ENCODE peak calls at places on chromosomes 2 and 18, in four cellular contexts. Y is DND-41, L is astrocyte, R is tibial artery. D is an unnamed sample.

GRCh38 chr2:217307023-217307422 is 447.2 kb upstream of the TNP1 start:
- DNase-seq in Y (peak), L (no peak), R (no peak), D (no peak)

GRCh38 chr2:191176801-191177438 is 26.1 kb upstream of the STAT4 start:
- DNase-seq in Y (no peak), L (no peak), R (no peak), D (no peak)

GRCh38 chr2:132652501-132652900 is 17.5 kb downstream of the LYPD1 start:
- DNase-seq in Y (no peak), L (no peak), R (no peak), D (no peak)

GRCh38 chr2:218659988-218660358 is 490 bp downstream of the BCS1L start:
- DNase-seq in Y (no peak), L (no peak), R (no peak), D (no peak)

GRCh38 chr18:5421981-5422380 is 121.8 kb downstream of the EPB41L3 start:
- DNase-seq in Y (no peak), L (no peak), R (no peak), D (no peak)

GRCh38 chr2:126115975-126116374 is 540.0 kb upstream of the GYPC start:
- DNase-seq in Y (no peak), L (no peak), R (no peak), D (no peak)

GRCh38 chr18:32805354-32805753 is 32.5 kb upstream of the KLHL14 start:
- DNase-seq in Y (no peak), L (no peak), R (no peak), D (no peak)

GRCh38 chr2:26910176-26910575 is 60.3 kb upstream of the MAPRE3 start:
- DNase-seq in Y (no peak), L (no peak), R (no peak), D (no peak)

GRCh38 chr18:29873211-29873610 is 1169.3 kb downstream of the DSC3 start:
- DNase-seq in Y (no peak), L (no peak), R (no peak), D (no peak)

GRCh38 chr2:126482582-126483464 is 173.1 kb upstream of the GYPC start:
- DNase-seq in Y (no peak), L (no peak), R (no peak), D (peak)

GRCh38 chr2:64402876-64403275 is 51.1 kb upstream of the LGALSL start:
- DNase-seq in Y (no peak), L (no peak), R (no peak), D (no peak)

GRCh38 chr2:97871096-97871780 is 124.5 kb downstream of the TMEM131 start:
- DNase-seq in Y (no peak), L (peak), R (no peak), D (no peak)

GRCh38 chr2:217103752-217104540 is 244.1 kb upstream of the TNP1 start:
- DNase-seq in Y (no peak), L (peak), R (no peak), D (no peak)

GRCh38 chr2:225999692-226000091 is 600.2 kb downstream of the NYAP2 start:
- DNase-seq in Y (no peak), L (peak), R (no peak), D (no peak)

GRCh38 chr2:134917958-134918517 is 584 bp upstream of the CCNT2 start:
- DNase-seq in Y (no peak), L (no peak), R (no peak), D (peak)

GRCh38 chr18:63422862-63423304 is 607 bp upstream of the VPS4B start:
- DNase-seq in Y (no peak), L (no peak), R (no peak), D (no peak)

GRCh38 chr2:45497355-45497754 is 113.7 kb downstream of the SRBD1 start:
- DNase-seq in Y (no peak), L (peak), R (no peak), D (peak)

GRCh38 chr2:216572582-216573578 is 60.3 kb upstream of the IGFBP2 start:
- DNase-seq in Y (no peak), L (peak), R (peak), D (no peak)

GRCh38 chr18:78506031-78506461 is 473.6 kb upstream of the SALL3 start:
- DNase-seq in Y (no peak), L (no peak), R (no peak), D (no peak)

GRCh38 chr2:218357194-218358177 is 829 bp downstream of the CATIP start:
- DNase-seq in Y (no peak), L (no peak), R (no peak), D (no peak)

DNA sequence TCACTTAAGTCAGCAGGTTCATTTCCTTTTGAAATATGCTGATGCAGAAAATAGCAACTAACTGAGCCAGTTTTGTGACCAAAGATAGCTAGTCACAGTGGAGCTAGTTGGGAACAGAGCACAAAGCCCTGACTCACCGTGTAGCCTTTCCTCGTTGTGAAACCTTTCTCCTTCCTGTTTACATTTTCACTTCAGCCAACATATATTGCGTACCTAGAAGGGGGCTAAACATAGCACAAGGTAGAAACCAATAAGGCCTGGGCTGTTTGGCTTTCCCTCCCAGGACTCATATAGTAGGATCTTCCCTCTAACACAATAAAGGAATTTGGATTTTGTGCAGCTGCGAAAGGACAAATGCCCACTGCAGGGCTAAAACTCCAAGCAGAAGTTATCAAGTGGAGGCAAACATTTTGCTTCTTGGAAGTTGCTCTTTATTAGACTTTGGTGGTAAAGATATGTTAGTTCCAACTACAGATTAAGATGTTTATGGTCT is 24.5 kb upstream of the LPIN2 start:
- DNase-seq in Y (no peak), L (peak), R (no peak), D (peak)
- H3K4me3 ChIP-seq in Y (no peak), L (no peak), R (no peak), D (peak)

GRCh38 chr18:23495723-23496440 is 7.4 kb upstream of the RMC1 start:
- DNase-seq in Y (no peak), L (no peak), R (no peak), D (no peak)
- TF ChIP-seq CTCF in Y (no peak), L (no peak), R (no peak), D (no peak)

GRCh38 chr2:173008786-173009185 is 66.9 kb upstream of the MAP3K20 start:
- DNase-seq in Y (no peak), L (no peak), R (no peak), D (no peak)

DNA sequence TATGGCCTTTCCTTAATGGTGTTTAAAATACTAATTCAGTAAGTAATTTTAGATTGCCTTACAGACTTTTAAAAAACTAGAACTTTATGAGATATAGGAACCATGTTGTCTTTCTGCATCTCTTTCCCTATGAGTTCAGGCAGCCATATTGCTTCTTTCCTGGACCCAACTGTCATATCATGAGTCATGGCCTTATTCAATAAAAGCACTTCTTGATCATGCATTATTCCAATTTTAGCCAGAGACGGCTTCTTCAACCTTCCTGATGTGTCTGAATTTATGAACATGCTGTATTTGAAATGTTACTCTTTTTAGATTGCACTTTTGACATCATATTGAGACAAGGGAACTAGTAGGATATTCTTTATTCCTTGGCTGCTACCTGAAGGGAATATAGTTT is 65.4 kb upstream of the MAP3K20 start:
- DNase-seq in Y (no peak), L (no peak), R (no peak), D (no peak)
- H3K4me3 ChIP-seq in Y (no peak), L (no peak), R (no peak), D (no peak)

GRCh38 chr2:109332880-109333279 is 203.9 kb downstream of the SH3RF3 start:
- DNase-seq in Y (peak), L (no peak), R (no peak), D (no peak)

GRCh38 chr2:109331081-109331480 is 202.1 kb downstream of the SH3RF3 start:
- DNase-seq in Y (no peak), L (no peak), R (no peak), D (no peak)

GRCh38 chr2:109331864-109332848 is 203.2 kb downstream of the SH3RF3 start:
- DNase-seq in Y (peak), L (peak), R (peak), D (peak)

GRCh38 chr2:109335586-109336266 is 206.7 kb downstream of the SH3RF3 start:
- DNase-seq in Y (peak), L (peak), R (no peak), D (peak)

GRCh38 chr2:109333414-109334194 is 204.6 kb downstream of the SH3RF3 start:
- DNase-seq in Y (no peak), L (no peak), R (no peak), D (no peak)
- TF ChIP-seq CTCF in Y (no peak), L (peak), R (no peak), D (peak)

DNA sequence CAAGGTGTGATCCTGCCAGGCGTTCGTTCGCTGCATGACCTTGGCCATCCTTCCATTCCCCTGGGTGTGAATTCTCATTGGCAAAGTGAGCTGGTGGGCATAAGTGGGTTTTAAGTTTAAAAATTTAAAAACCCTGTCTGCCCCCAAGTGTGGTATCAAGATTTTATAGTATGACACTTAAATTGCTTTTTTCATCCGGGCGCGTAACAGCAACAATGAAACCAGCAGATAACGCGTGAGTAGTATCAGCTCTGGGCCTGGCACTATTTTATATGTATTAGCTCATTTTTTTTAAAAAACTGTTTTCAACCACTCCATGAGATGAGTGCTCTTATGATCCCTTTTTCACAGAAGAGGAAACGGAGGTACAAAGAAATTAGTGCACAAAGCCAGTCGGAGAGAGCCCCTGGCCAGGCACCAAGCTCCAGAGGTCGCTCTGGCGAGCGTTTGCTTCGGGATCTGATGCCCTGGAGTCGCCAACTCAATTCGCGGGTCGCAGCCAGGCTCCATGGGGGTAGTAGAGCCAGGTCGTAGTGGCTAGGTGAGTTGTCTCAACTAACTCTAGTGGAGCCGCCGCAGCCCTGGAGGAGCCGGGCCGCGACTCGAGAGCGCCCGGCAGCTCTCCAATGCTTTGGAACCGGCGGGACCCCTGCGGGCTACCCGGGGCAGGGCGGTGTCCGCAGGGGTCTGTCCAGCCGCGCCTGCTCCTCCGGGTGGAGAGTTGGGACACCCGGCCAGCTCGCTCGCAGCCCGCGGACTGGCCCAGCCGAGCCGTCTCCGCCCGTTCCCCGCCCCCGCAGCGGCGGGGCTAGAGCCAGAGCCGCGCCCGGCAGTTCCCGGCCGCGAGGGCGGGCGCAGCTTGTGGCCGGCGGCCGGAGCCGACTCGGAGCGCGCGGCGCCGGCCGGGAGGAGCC is at the start of gene IL1R1:
- DNase-seq in Y (no peak), L (peak), R (peak), D (no peak)
- H3K4me3 ChIP-seq in Y (no peak), L (peak), R (peak), D (no peak)

DNA sequence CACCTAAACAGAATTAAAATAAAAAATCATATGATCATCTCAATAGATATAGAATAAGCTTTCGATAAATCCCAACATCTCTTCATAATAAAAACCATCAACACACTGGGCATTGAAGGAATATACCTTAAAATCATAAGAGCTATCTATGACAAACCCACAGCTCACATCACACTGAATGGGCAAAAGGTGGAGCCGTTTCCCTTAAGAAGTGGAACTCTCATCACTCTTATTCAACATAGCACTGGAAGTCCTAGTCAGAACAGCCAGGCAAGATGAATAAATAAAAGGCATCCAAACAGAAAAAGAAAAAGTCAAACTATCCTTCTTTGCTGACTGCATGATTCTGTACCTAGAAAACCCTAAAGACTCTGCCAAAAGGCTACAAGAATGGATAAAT is 510.3 kb downstream of the ZNF804A start:
- DNase-seq in Y (no peak), L (no peak), R (no peak), D (no peak)
- TF ChIP-seq CTCF in Y (no peak), L (no peak), R (no peak), D (no peak)

GRCh38 chr2:159617080-159617479 is 732 bp upstream of the BAZ2B start:
- DNase-seq in Y (no peak), L (no peak), R (no peak), D (no peak)
- H3K4me3 ChIP-seq in Y (no peak), L (peak), R (peak), D (no peak)

GRCh38 chr2:42360890-42361727 is at the start of gene COX7A2L:
- DNase-seq in Y (peak), L (peak), R (peak), D (peak)

GRCh38 chr2:42360493-42360889 is 526 bp downstream of the COX7A2L start:
- DNase-seq in Y (peak), L (no peak), R (no peak), D (no peak)

GRCh38 chr2:42363413-42363812 is 2.4 kb upstream of the COX7A2L start:
- DNase-seq in Y (no peak), L (no peak), R (no peak), D (no peak)

GRCh38 chr2:42359894-42360483 is 1.0 kb downstream of the COX7A2L start:
- DNase-seq in Y (peak), L (no peak), R (no peak), D (peak)

DNA sequence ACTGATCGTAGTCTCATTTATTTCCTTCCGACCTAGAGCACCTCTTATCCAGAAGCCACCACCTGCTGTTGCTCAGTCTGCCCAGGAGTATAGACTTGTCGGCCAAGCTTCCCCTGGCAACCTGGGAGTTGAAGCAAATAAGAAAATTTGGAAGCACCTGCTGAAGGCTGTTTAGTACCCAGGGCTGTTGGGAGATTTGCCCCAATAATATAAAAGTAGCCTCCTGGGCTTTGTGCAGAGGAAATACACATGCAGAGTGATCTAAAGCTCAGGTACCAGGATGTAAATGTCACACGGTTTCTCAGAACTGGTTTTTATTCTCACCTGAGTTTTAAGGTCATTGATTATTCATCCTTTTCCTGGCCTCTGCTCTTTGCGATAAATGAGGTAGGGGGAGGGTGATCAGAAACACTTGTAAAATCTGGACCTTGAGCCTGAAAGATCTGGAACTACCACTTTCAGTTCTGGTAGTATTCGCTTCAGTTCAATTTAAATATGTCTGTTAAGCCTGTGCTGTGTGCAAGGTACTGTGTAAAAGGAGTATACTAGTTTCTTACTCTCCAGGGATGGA is 796 bp upstream of the COX7A2L start:
- DNase-seq in Y (no peak), L (no peak), R (no peak), D (no peak)
- TF ChIP-seq CTCF in Y (no peak), L (no peak), R (no peak), D (no peak)

GRCh38 chr2:236164983-236165301 is 3.2 kb downstream of the GBX2 start:
- DNase-seq in Y (no peak), L (no peak), R (no peak), D (no peak)
- H3K4me3 ChIP-seq in Y (no peak), L (peak), R (no peak), D (no peak)